ENCODE peak calls at places on chromosome 22, in seven cellular contexts. One of them, this sample, is unnamed.

GRCh38 chr22:19463491-19464469 is 15.2 kb downstream of the UFD1 start:
- DNase-seq in MM.1S: no peak
- DNase-seq in GM12878: no peak
- DNase-seq in SK-N-SH: no peak
- DNase-seq in left lung: no peak
- DNase-seq in heart left ventricle: no peak
- DNase-seq in spleen: no peak
- DNase-seq in this sample: no peak

GRCh38 chr22:35479359-35479758 is 61.3 kb upstream of the RASD2 start:
- DNase-seq in spleen: no peak
- DNase-seq in heart left ventricle: no peak
- DNase-seq in MM.1S: no peak
- DNase-seq in GM12878: no peak
- DNase-seq in left lung: no peak
- DNase-seq in SK-N-SH: no peak
- DNase-seq in this sample: no peak

GRCh38 chr22:27581688-27582087 is 219.9 kb downstream of the MN1 start:
- DNase-seq in spleen: peak; percentile 24
- DNase-seq in GM12878: no peak
- DNase-seq in MM.1S: no peak
- DNase-seq in heart left ventricle: peak; percentile 88
- DNase-seq in SK-N-SH: no peak
- DNase-seq in left lung: no peak
- DNase-seq in this sample: peak; percentile 61

GRCh38 chr22:27416553-27417427 is 384.8 kb downstream of the MN1 start:
- DNase-seq in heart left ventricle: no peak
- DNase-seq in GM12878: no peak
- DNase-seq in spleen: no peak
- DNase-seq in MM.1S: no peak
- DNase-seq in SK-N-SH: peak; percentile 66
- DNase-seq in left lung: no peak
- DNase-seq in this sample: no peak

GRCh38 chr22:44825310-44826150 is 73.2 kb downstream of the ARHGAP8 start:
- DNase-seq in MM.1S: no peak
- DNase-seq in spleen: peak; percentile 58
- DNase-seq in left lung: peak; percentile 71
- DNase-seq in heart left ventricle: no peak
- DNase-seq in SK-N-SH: peak; percentile 67
- DNase-seq in GM12878: no peak
- DNase-seq in this sample: no peak

GRCh38 chr22:42338502-42338901 is 68.0 kb upstream of the TCF20 start:
- DNase-seq in MM.1S: no peak
- DNase-seq in heart left ventricle: no peak
- DNase-seq in SK-N-SH: no peak
- DNase-seq in GM12878: no peak
- DNase-seq in left lung: no peak
- DNase-seq in spleen: no peak
- DNase-seq in this sample: peak; percentile 65

GRCh38 chr22:37345863-37346514 is 63.7 kb downstream of the CYTH4 start:
- DNase-seq in spleen: no peak
- DNase-seq in SK-N-SH: peak; percentile 76
- DNase-seq in MM.1S: no peak
- DNase-seq in left lung: peak; percentile 63
- DNase-seq in GM12878: no peak
- DNase-seq in heart left ventricle: peak; percentile 20
- DNase-seq in this sample: peak; percentile 14

GRCh38 chr22:39383841-39384625 is 15.5 kb upstream of the TAB1 start:
- DNase-seq in heart left ventricle: no peak
- DNase-seq in MM.1S: no peak
- DNase-seq in spleen: no peak
- DNase-seq in left lung: no peak
- DNase-seq in GM12878: no peak
- DNase-seq in SK-N-SH: no peak
- DNase-seq in this sample: no peak

GRCh38 chr22:46684706-46685105 is 53.3 kb downstream of the CERK start:
- DNase-seq in heart left ventricle: peak; percentile 60
- DNase-seq in SK-N-SH: no peak
- DNase-seq in left lung: no peak
- DNase-seq in spleen: no peak
- DNase-seq in MM.1S: no peak
- DNase-seq in GM12878: peak; percentile 40
- DNase-seq in this sample: peak; percentile 36

GRCh38 chr22:48083502-48083901 is 1321.1 kb downstream of the TBC1D22A start:
- DNase-seq in left lung: no peak
- DNase-seq in heart left ventricle: no peak
- DNase-seq in spleen: peak; percentile 54
- DNase-seq in SK-N-SH: no peak
- DNase-seq in GM12878: no peak
- DNase-seq in MM.1S: no peak
- DNase-seq in this sample: no peak

GRCh38 chr22:43481528-43482309 is 69.9 kb downstream of the MPPED1 start:
- DNase-seq in MM.1S: no peak
- DNase-seq in GM12878: no peak
- DNase-seq in heart left ventricle: no peak
- DNase-seq in SK-N-SH: no peak
- DNase-seq in left lung: peak; percentile 48
- DNase-seq in spleen: peak; percentile 78
- DNase-seq in this sample: no peak
- TF ChIP-seq CTCF in MM.1S: no peak
- TF ChIP-seq CTCF in GM12878: peak; percentile 26
- TF ChIP-seq CTCF in heart left ventricle: no peak
- TF ChIP-seq CTCF in SK-N-SH: no peak
- TF ChIP-seq CTCF in left lung: no peak
- TF ChIP-seq CTCF in spleen: peak; percentile 30
- TF ChIP-seq CTCF in this sample: no peak

GRCh38 chr22:23140385-23140784 is 1.4 kb downstream of the RSPH14 start:
- DNase-seq in GM12878: no peak
- DNase-seq in heart left ventricle: no peak
- DNase-seq in MM.1S: peak; percentile 32
- DNase-seq in SK-N-SH: no peak
- DNase-seq in left lung: no peak
- DNase-seq in spleen: no peak
- DNase-seq in this sample: no peak
- H3K4me1 ChIP-seq in GM12878: peaks cover 72% of the 10 kb centered on the region
- H3K4me1 ChIP-seq in heart left ventricle: peaks cover 13% of the 10 kb centered on the region
- H3K4me1 ChIP-seq in MM.1S: peaks cover 78% of the 10 kb centered on the region
- H3K4me1 ChIP-seq in SK-N-SH: peaks cover 6% of the 10 kb centered on the region
- H3K4me1 ChIP-seq in left lung: peaks cover 8% of the 10 kb centered on the region
- H3K4me1 ChIP-seq in spleen: peaks cover 99% of the 10 kb centered on the region
- H3K4me1 ChIP-seq in this sample: peaks cover 16% of the 10 kb centered on the region

GRCh38 chr22:30241576-30242371 is 4.8 kb downstream of the LIF start:
- DNase-seq in spleen: no peak
- DNase-seq in SK-N-SH: no peak
- DNase-seq in heart left ventricle: no peak
- DNase-seq in MM.1S: no peak
- DNase-seq in left lung: peak; percentile 71
- DNase-seq in GM12878: no peak
- DNase-seq in this sample: no peak
- H3K27ac ChIP-seq in spleen: no peak overlapping the region
- H3K27ac ChIP-seq in SK-N-SH: no peak overlapping the region
- H3K27ac ChIP-seq in heart left ventricle: no peak overlapping the region
- H3K27ac ChIP-seq in MM.1S: no peak overlapping the region
- H3K27ac ChIP-seq in left lung: no peak overlapping the region
- H3K27ac ChIP-seq in GM12878: no peak overlapping the region
- H3K27ac ChIP-seq in this sample: no peak overlapping the region

GRCh38 chr22:30324008-30324730 is 2.6 kb downstream of the TBC1D10A start:
- DNase-seq in left lung: no peak
- DNase-seq in GM12878: no peak
- DNase-seq in heart left ventricle: no peak
- DNase-seq in MM.1S: no peak
- DNase-seq in SK-N-SH: no peak
- DNase-seq in spleen: no peak
- DNase-seq in this sample: no peak

GRCh38 chr22:30327864-30328345 is 1.2 kb upstream of the TBC1D10A start:
- DNase-seq in GM12878: no peak
- DNase-seq in left lung: no peak
- DNase-seq in heart left ventricle: no peak
- DNase-seq in SK-N-SH: peak; percentile 35
- DNase-seq in spleen: no peak
- DNase-seq in MM.1S: no peak
- DNase-seq in this sample: no peak

GRCh38 chr22:30325724-30326703 is 727 bp downstream of the TBC1D10A start:
- DNase-seq in spleen: no peak
- DNase-seq in SK-N-SH: peak; percentile 77
- DNase-seq in GM12878: no peak
- DNase-seq in heart left ventricle: no peak
- DNase-seq in MM.1S: no peak
- DNase-seq in left lung: no peak
- DNase-seq in this sample: peak; percentile 62

GRCh38 chr22:30326704-30327362 is at the start of gene TBC1D10A:
- DNase-seq in GM12878: peak; percentile 63
- DNase-seq in MM.1S: peak; percentile 95
- DNase-seq in SK-N-SH: peak; percentile 100
- DNase-seq in heart left ventricle: peak; percentile 91
- DNase-seq in spleen: peak; percentile 97
- DNase-seq in left lung: peak; percentile 96
- DNase-seq in this sample: peak; percentile 96

GRCh38 chr22:30325065-30325720 is 1.5 kb downstream of the TBC1D10A start:
- DNase-seq in left lung: no peak
- DNase-seq in GM12878: no peak
- DNase-seq in spleen: no peak
- DNase-seq in SK-N-SH: no peak
- DNase-seq in MM.1S: no peak
- DNase-seq in heart left ventricle: peak; percentile 55
- DNase-seq in this sample: peak; percentile 73
- TF ChIP-seq CTCF in left lung: no peak
- TF ChIP-seq CTCF in GM12878: no peak
- TF ChIP-seq CTCF in spleen: no peak
- TF ChIP-seq CTCF in SK-N-SH: no peak
- TF ChIP-seq CTCF in MM.1S: no peak
- TF ChIP-seq CTCF in heart left ventricle: no peak
- TF ChIP-seq CTCF in this sample: no peak